ENCODE peak calls at places on chromosomes 16 and 17, in six cellular contexts. R, L, F, J, V and T are unnamed samples.

GRCh38 chr17:51434434-51435170 is 174.3 kb downstream of the UTP18 start:
- DNase-seq in F (no peak), V (no peak), L (no peak), J (no peak), R (no peak), T (no peak)

GRCh38 chr17:60601443-60602384 is 1.7 kb downstream of the PPM1D start:
- DNase-seq in J (peak; percentile 71), L (peak; percentile 91), R (peak; percentile 23), F (peak; percentile 54), V (peak; percentile 70), T (peak; percentile 56)

GRCh38 chr16:22945361-22945760 is 131.4 kb downstream of the HS3ST2 start:
- DNase-seq in L (no peak), J (no peak), F (no peak), R (no peak), V (no peak), T (no peak)

GRCh38 chr16:88815901-88816589 is 4.3 kb upstream of the APRT start:
- DNase-seq in F (peak; percentile 64), R (peak; percentile 36), J (no peak), V (no peak), L (no peak), T (peak; percentile 72)

GRCh38 chr16:84759061-84759460 is 59.3 kb downstream of the USP10 start:
- DNase-seq in V (no peak), J (no peak), R (no peak), F (no peak), L (no peak), T (no peak)

GRCh38 chr17:31068291-31068690 is 26.5 kb upstream of the NF1 start:
- DNase-seq in L (no peak), J (peak; percentile 47), V (peak; percentile 7), R (peak; percentile 17), F (peak; percentile 46), T (peak; percentile 86)

GRCh38 chr17:57995076-57995956 is 7.3 kb upstream of the VEZF1 start:
- DNase-seq in R (peak; percentile 27), J (peak; percentile 77), F (peak; percentile 64), V (peak; percentile 85), L (peak; percentile 87), T (peak; percentile 76)

GRCh38 chr16:82185012-82185411 is 15.0 kb upstream of the MPHOSPH6 start:
- DNase-seq in L (no peak), V (no peak), J (no peak), R (no peak), F (no peak), T (no peak)

GRCh38 chr16:81881228-81881627 is 102.1 kb downstream of the PLCG2 start:
- DNase-seq in J (no peak), V (no peak), R (no peak), L (no peak), F (no peak), T (no peak)

GRCh38 chr17:77664097-77664729 is 294.3 kb upstream of the TNRC6C start:
- DNase-seq in L (no peak), F (no peak), R (no peak), J (no peak), V (no peak), T (no peak)

GRCh38 chr16:9102379-9102778 is 10.9 kb downstream of the HAPSTR1 start:
- DNase-seq in R (no peak), V (peak; percentile 91), J (peak; percentile 87), L (peak; percentile 84), F (no peak), T (no peak)
- TF ChIP-seq CTCF in R (no peak), V (no peak), J (no peak), L (no peak), F (no peak), T (no peak)

GRCh38 chr16:75695708-75696107 is 5.6 kb downstream of the DUXB start:
- DNase-seq in J (no peak), L (peak; percentile 7), R (no peak), F (no peak), V (no peak), T (peak; percentile 3)
- TF ChIP-seq CTCF in J (peak; percentile 55), L (peak; percentile 17), R (peak; percentile 27), F (no peak), V (peak; percentile 6), T (peak; percentile 18)

GRCh38 chr16:27448531-27449433 is 46.8 kb downstream of the IL21R start:
- DNase-seq in V (no peak), F (no peak), R (no peak), L (no peak), J (no peak), T (no peak)
- TF ChIP-seq CTCF in V (no peak), F (no peak), R (no peak), L (no peak), J (no peak), T (no peak)

GRCh38 chr17:41403409-41404023 is 6.1 kb upstream of the KRT31 start:
- DNase-seq in L (no peak), V (no peak), R (no peak), J (peak; percentile 8), F (no peak), T (no peak)

GRCh38 chr17:41407226-41407625 is 9.8 kb upstream of the KRT31 start:
- DNase-seq in L (no peak), F (no peak), V (no peak), J (no peak), R (no peak), T (no peak)

GRCh38 chr17:41402161-41402560 is 4.8 kb upstream of the KRT31 start:
- DNase-seq in V (peak; percentile 31), R (no peak), F (no peak), L (no peak), J (peak; percentile 38), T (no peak)

GRCh38 chr17:41404024-41404651 is 6.7 kb upstream of the KRT31 start:
- DNase-seq in J (peak; percentile 97), L (peak; percentile 80), F (no peak), R (no peak), V (peak; percentile 93), T (peak; percentile 89)

GRCh38 chr17:41406205-41406604 is 8.8 kb upstream of the KRT31 start:
- DNase-seq in F (no peak), R (no peak), L (no peak), V (no peak), J (peak; percentile 17), T (no peak)
- TF ChIP-seq CTCF in F (no peak), R (no peak), L (no peak), V (no peak), J (no peak), T (no peak)

GRCh38 chr17:7503521-7503920 is 19.4 kb downstream of the POLR2A start:
- DNase-seq in V (no peak), L (no peak), F (no peak), J (no peak), R (no peak), T (no peak)

GRCh38 chr17:7502171-7502847 is 18.1 kb downstream of the POLR2A start:
- DNase-seq in R (no peak), J (no peak), F (no peak), L (no peak), V (no peak), T (no peak)

GRCh38 chr17:7501729-7502128 is 17.6 kb downstream of the POLR2A start:
- DNase-seq in L (no peak), F (no peak), J (no peak), R (no peak), V (no peak), T (no peak)

GRCh38 chr17:7499161-7499560 is 15.0 kb downstream of the POLR2A start:
- DNase-seq in L (no peak), V (no peak), R (no peak), F (no peak), J (no peak), T (no peak)

DNA sequence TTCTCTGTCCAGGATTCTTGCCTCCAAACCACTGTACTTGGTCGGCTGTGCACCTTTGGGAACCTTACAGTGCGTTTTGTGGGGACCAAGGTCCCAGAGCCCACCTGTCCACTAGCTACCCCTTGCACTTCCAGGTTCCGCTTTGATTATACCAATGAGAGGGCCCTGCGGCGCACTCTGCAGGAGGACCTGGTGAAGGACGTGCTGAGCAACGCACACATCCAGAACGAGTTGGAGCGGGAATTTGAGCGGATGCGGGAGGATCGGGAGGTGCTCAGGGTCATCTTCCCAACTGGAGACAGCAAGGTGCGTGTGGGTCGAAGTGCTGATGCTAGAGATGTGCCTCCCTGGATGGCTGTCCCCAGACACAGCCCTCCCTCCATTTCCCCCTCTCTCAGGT is 18.8 kb downstream of the POLR2A start:
- DNase-seq in L (no peak), V (no peak), F (no peak), J (no peak), R (no peak), T (peak; percentile 24)
- TF ChIP-seq CTCF in L (peak; percentile 24), V (no peak), F (peak; percentile 11), J (peak; percentile 41), R (peak; percentile 34), T (no peak)

GRCh38 chr16:57169327-57169726 is 16.5 kb downstream of the PSME3IP1 start:
- DNase-seq in F (no peak), R (no peak), L (no peak), V (no peak), J (no peak), T (no peak)

GRCh38 chr16:57167537-57167936 is 18.3 kb downstream of the PSME3IP1 start:
- DNase-seq in V (no peak), F (no peak), R (no peak), L (no peak), J (no peak), T (no peak)

GRCh38 chr16:57166951-57167350 is 18.9 kb downstream of the PSME3IP1 start:
- DNase-seq in J (no peak), L (peak; percentile 86), V (no peak), F (no peak), R (no peak), T (no peak)

GRCh38 chr16:57165923-57166322 is 19.9 kb downstream of the PSME3IP1 start:
- DNase-seq in V (peak; percentile 54), F (no peak), L (peak; percentile 62), R (no peak), J (no peak), T (no peak)

DNA sequence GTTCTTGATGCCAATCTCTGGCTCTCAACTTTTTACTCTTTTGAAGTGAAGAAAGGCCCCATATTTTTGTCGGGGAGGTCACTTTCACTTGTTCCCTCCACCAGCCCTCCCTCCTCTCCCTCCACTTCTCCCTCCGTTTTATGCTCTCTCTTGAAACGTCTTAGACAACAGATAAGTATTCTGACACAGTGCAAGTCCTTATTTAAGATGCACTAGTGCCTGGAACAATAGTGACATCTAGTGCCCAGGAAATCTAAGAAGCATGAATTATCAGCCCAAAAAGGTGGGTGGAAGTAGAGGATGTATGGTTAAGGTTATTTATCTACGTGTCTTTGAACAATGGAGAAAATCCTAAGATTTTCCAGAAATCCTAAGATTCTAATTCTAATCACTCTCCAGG is 17.9 kb downstream of the PSME3IP1 start:
- DNase-seq in J (peak; percentile 71), R (no peak), V (peak; percentile 79), F (peak; percentile 54), L (peak; percentile 88), T (peak; percentile 16)
- TF ChIP-seq CTCF in J (peak; percentile 78), R (peak; percentile 45), V (peak; percentile 84), F (peak; percentile 62), L (peak; percentile 81), T (peak; percentile 82)

DNA sequence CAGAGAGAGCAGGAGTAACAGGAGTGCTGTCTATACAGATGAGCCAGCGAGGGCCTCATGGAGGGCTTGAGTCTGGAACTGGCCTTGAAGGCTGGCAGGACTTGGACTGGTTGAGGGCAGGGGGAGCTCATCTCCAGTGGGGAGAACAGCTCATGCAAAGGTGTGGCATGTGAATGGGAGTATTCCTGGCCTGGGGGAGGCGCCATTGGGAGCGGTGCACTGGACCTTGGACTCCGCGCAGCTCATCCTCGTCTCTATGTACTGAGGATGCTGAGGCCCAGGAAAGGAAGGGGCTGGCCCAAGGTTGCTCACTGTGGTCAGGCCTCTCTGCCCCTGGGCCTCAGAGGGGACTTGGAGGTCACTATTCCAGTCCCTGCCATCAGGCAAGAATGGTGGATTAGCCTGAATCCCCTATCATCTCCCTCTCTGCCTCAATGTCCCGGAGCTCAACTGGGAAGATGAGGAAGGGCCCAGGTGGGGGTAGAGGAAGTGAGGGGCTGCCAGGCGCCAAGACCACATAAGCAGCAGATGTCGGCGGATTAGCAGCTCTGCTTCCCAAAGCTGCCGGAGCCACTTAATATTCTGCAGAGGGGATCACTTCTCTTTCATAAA is 88.9 kb downstream of the SDK2 start:
- DNase-seq in L (no peak), F (no peak), J (no peak), R (no peak), V (no peak), T (no peak)
- TF ChIP-seq CTCF in L (no peak), F (no peak), J (no peak), R (no peak), V (no peak), T (no peak)